ENCODE peak calls at places on chromosome 1, in four cellular contexts. B, W, F and L are unnamed samples.

GRCh38 chr1:34929853-34930701 is 627 bp upstream of the DLGAP3 start:
- DNase-seq in W (no peak), B (no peak), F (no peak), L (no peak)

GRCh38 chr1:29412591-29412990 is 176.3 kb downstream of the PTPRU start:
- DNase-seq in F (no peak), W (no peak), B (no peak), L (no peak)

GRCh38 chr1:174939771-174940545 is 59.8 kb upstream of the CACYBP start:
- DNase-seq in F (no peak), W (no peak), B (no peak), L (no peak)

GRCh38 chr1:67987046-67987799 is 63.2 kb downstream of the DIRAS3 start:
- DNase-seq in F (no peak), B (peak; percentile 87), W (no peak), L (no peak)

GRCh38 chr1:63442141-63442475 is 74.7 kb downstream of the ALG6 start:
- DNase-seq in F (no peak), B (no peak), W (no peak), L (peak; percentile 42)

GRCh38 chr1:71623888-71624287 is 543.1 kb upstream of the ZRANB2 start:
- DNase-seq in W (no peak), F (no peak), B (no peak), L (no peak)

GRCh38 chr1:233718057-233718456 is 104.2 kb downstream of the KCNK1 start:
- DNase-seq in F (no peak), B (no peak), W (no peak), L (no peak)

GRCh38 chr1:70934197-70934961 is 113.2 kb downstream of the PTGER3 start:
- DNase-seq in B (no peak), F (no peak), W (no peak), L (no peak)

GRCh38 chr1:203178083-203178482 is 2.5 kb upstream of the MYBPH start:
- DNase-seq in F (no peak), W (no peak), B (peak; percentile 42), L (no peak)

GRCh38 chr1:30778156-30778978 is 20.8 kb upstream of the LAPTM5 start:
- DNase-seq in B (peak; percentile 44), F (no peak), W (no peak), L (peak; percentile 89)

GRCh38 chr1:211928993-211929637 is 98.6 kb upstream of the LPGAT1 start:
- DNase-seq in F (no peak), W (no peak), B (peak; percentile 80), L (peak; percentile 83)

GRCh38 chr1:53665996-53666395 is 73.0 kb downstream of the GLIS1 start:
- DNase-seq in F (no peak), W (no peak), B (no peak), L (no peak)

GRCh38 chr1:151858030-151858746 is 4.7 kb upstream of the THEM5 start:
- DNase-seq in W (no peak), F (peak; percentile 60), B (no peak), L (no peak)

GRCh38 chr1:109091196-109092193 is 931 bp downstream of the TMEM167B start:
- DNase-seq in F (no peak), W (no peak), B (peak; percentile 46), L (no peak)

GRCh38 chr1:6041432-6042062 is 4.1 kb upstream of the KCNAB2 start:
- DNase-seq in F (no peak), W (peak; percentile 40), B (peak; percentile 19), L (peak; percentile 41)

GRCh38 chr1:87151500-87152421 is 176.9 kb upstream of the LMO4 start:
- DNase-seq in B (no peak), F (peak; percentile 82), W (peak; percentile 80), L (peak; percentile 43)

GRCh38 chr1:53637726-53638640 is 101.0 kb downstream of the GLIS1 start:
- DNase-seq in F (no peak), W (no peak), B (no peak), L (no peak)

GRCh38 chr1:27891196-27891889 is 19.0 kb downstream of the THEMIS2 start:
- DNase-seq in W (no peak), B (no peak), F (no peak), L (no peak)

GRCh38 chr1:165873481-165873880 is 46.1 kb downstream of the UCK2 start:
- DNase-seq in B (no peak), F (no peak), W (no peak), L (no peak)

GRCh38 chr1:6095511-6096242 is 50.0 kb downstream of the KCNAB2 start:
- DNase-seq in W (no peak), F (no peak), B (no peak), L (no peak)

GRCh38 chr1:50930965-50931737 is 28.9 kb downstream of the FAF1 start:
- DNase-seq in B (no peak), W (no peak), F (no peak), L (no peak)

GRCh38 chr1:215833936-215834729 is 267.0 kb downstream of the KCTD3 start:
- DNase-seq in W (no peak), B (no peak), F (no peak), L (no peak)

GRCh38 chr1:3827813-3828307 is 29.2 kb downstream of the CEP104 start:
- DNase-seq in B (no peak), W (no peak), F (no peak), L (no peak)

GRCh38 chr1:153908071-153908470 is 14.7 kb downstream of the GATAD2B start:
- DNase-seq in W (no peak), F (no peak), B (no peak), L (no peak)

GRCh38 chr1:60878323-60878722 is 204.0 kb upstream of the NFIA start:
- DNase-seq in W (no peak), B (no peak), F (no peak), L (no peak)

GRCh38 chr1:241219449-241219848 is 137.6 kb downstream of the RGS7 start:
- DNase-seq in B (no peak), W (no peak), F (no peak), L (no peak)

GRCh38 chr1:3527774-3528173 is 73.3 kb downstream of the ARHGEF16 start:
- DNase-seq in W (no peak), F (no peak), B (no peak), L (no peak)

GRCh38 chr1:56330400-56331026 is 248.8 kb downstream of the PLPP3 start:
- DNase-seq in B (no peak), W (no peak), F (no peak), L (no peak)

GRCh38 chr1:42801832-42802483 is 15.0 kb upstream of the ERMAP start:
- DNase-seq in B (no peak), F (no peak), W (no peak), L (no peak)

GRCh38 chr1:167033646-167034045 is 44.6 kb downstream of the MAEL start:
- DNase-seq in F (no peak), W (no peak), B (no peak), L (no peak)

GRCh38 chr1:178031856-178032320 is 62.0 kb upstream of the RASAL2 start:
- DNase-seq in B (peak; percentile 83), F (peak; percentile 95), W (peak; percentile 73), L (peak; percentile 94)

GRCh38 chr1:86582161-86582560 is 35.3 kb downstream of the CLCA4 start:
- DNase-seq in W (no peak), B (no peak), F (no peak), L (no peak)

GRCh38 chr1:157968503-157968902 is 24.9 kb upstream of the KIRREL1 start:
- DNase-seq in B (peak; percentile 44), F (no peak), W (no peak), L (peak; percentile 80)

GRCh38 chr1:206735553-206736031 is 35.0 kb upstream of the IL19 start:
- DNase-seq in B (no peak), F (no peak), W (no peak), L (no peak)

GRCh38 chr1:200206761-200207160 is 179.3 kb downstream of the NR5A2 start:
- DNase-seq in W (no peak), F (no peak), B (no peak), L (no peak)

GRCh38 chr1:102834688-102835320 is 273.5 kb downstream of the COL11A1 start:
- DNase-seq in B (no peak), W (no peak), F (no peak), L (no peak)

GRCh38 chr1:23505851-23506250 is 21.9 kb upstream of the ASAP3 start:
- DNase-seq in B (no peak), F (no peak), W (no peak), L (no peak)

GRCh38 chr1:159775716-159776115 is 5.0 kb upstream of the DUSP23 start:
- DNase-seq in W (no peak), F (no peak), B (no peak), L (no peak)

GRCh38 chr1:185445594-185445993 is 128.6 kb upstream of the IVNS1ABP start:
- DNase-seq in F (no peak), B (no peak), W (no peak), L (no peak)

GRCh38 chr1:185448591-185449186 is 131.6 kb upstream of the IVNS1ABP start:
- DNase-seq in F (no peak), B (no peak), W (no peak), L (peak; percentile 15)

GRCh38 chr1:185449378-185450101 is 132.5 kb upstream of the IVNS1ABP start:
- DNase-seq in B (no peak), W (no peak), F (no peak), L (no peak)

GRCh38 chr1:185444651-185445050 is 127.6 kb upstream of the IVNS1ABP start:
- DNase-seq in F (no peak), W (no peak), B (no peak), L (peak; percentile 43)

DNA sequence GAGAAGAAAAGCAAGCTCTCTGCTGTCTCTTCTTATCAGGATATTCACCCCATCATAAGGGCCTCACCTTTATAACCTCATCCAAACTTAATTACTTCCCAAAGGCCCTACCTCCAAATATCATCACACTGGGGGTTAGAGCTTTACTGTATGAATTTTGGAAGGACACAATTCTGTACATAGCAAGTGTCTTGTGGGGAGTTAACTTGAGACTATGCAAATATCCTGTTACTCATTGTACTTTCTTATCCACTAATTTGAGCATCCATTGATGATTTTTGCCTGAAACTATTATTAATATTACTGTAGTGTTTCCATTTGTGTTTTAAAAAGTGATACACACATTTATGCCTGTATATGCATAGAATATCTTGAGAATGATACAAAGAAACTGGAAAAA is 129.1 kb upstream of the IVNS1ABP start:
- DNase-seq in W (no peak), B (no peak), F (no peak), L (no peak)
- H3K4me3 ChIP-seq in W (no peak overlapping the region), B (no peak overlapping the region), F (no peak overlapping the region), L (no peak overlapping the region)

GRCh38 chr1:112731451-112731850 is 16.3 kb upstream of the PPM1J start:
- DNase-seq in B (no peak), F (no peak), W (no peak), L (no peak)

GRCh38 chr1:112722601-112723510 is 7.7 kb upstream of the PPM1J start:
- DNase-seq in F (peak; percentile 57), B (no peak), W (no peak), L (no peak)

GRCh38 chr1:112729909-112730308 is 14.8 kb upstream of the PPM1J start:
- DNase-seq in B (no peak), W (no peak), F (no peak), L (no peak)

GRCh38 chr1:112723511-112723839 is 8.3 kb upstream of the PPM1J start:
- DNase-seq in F (peak; percentile 50), B (no peak), W (no peak), L (no peak)

GRCh38 chr1:112727716-112728115 is 12.6 kb upstream of the PPM1J start:
- DNase-seq in W (no peak), B (no peak), F (no peak), L (no peak)
- TF ChIP-seq CTCF in W (no peak), B (no peak), F (no peak), L (no peak)

GRCh38 chr1:226466301-226466700 is 58.4 kb upstream of the PARP1 start:
- DNase-seq in F (no peak), B (no peak), W (no peak), L (peak; percentile 75)
- H3K4me1 ChIP-seq in F (no peaks in the 10 kb centered on the region), B (no peaks in the 10 kb centered on the region), W (no peaks in the 10 kb centered on the region), L (peaks cover 13% of the 10 kb centered on the region)

GRCh38 chr1:209207701-209208286 is 375.7 kb upstream of the CAMK1G start:
- DNase-seq in B (peak; percentile 45), F (peak; percentile 72), W (peak; percentile 62), L (peak; percentile 75)
- H3K4me3 ChIP-seq in B (peak overlapping the region; percentile 22), F (peak overlapping the region; percentile 36), W (no peak overlapping the region), L (no peak overlapping the region)